ENCODE peak calls at places on chromosomes 1 and 21, in four cellular contexts. T is neuronal stem cell, K is activated gamma-delta T cell treated with Interleukin-2 at 50 U/mL for 16 hours, V is activated T-helper 1 cell treated with Interleukin-2 at 50 U/mL for 16 hours. Y is an unnamed sample.

GRCh38 chr1:1168451-1169411 is 4.9 kb upstream of the TTLL10 start:
- DNase-seq in T (no peak), K (no peak), V (no peak), Y (no peak)

GRCh38 chr1:99749948-99750347 is 16.5 kb downstream of the FRRS1 start:
- DNase-seq in T (no peak), K (no peak), V (no peak), Y (no peak)

GRCh38 chr1:114735479-114735878 is 18.9 kb upstream of the NRAS start:
- DNase-seq in T (no peak), K (no peak), V (no peak), Y (no peak)

GRCh38 chr1:222167111-222167510 is 380.8 kb downstream of the HHIPL2 start:
- DNase-seq in T (peak), K (no peak), V (no peak), Y (no peak)

GRCh38 chr21:41939391-41939790 is 14.4 kb downstream of the C2CD2 start:
- DNase-seq in T (no peak), K (no peak), V (no peak), Y (no peak)

GRCh38 chr1:171438441-171438840 is 46.9 kb upstream of the PRRC2C start:
- DNase-seq in T (no peak), K (no peak), V (no peak), Y (no peak)

GRCh38 chr1:196078691-196079090 is 529.5 kb downstream of the KCNT2 start:
- DNase-seq in T (no peak), K (no peak), V (no peak), Y (no peak)

GRCh38 chr1:41516168-41516961 is 31.9 kb upstream of the EDN2 start:
- DNase-seq in T (peak), K (peak), V (peak), Y (peak)

GRCh38 chr1:53401815-53402745 is 57.1 kb upstream of the DMRTB1 start:
- DNase-seq in T (no peak), K (no peak), V (no peak), Y (no peak)

GRCh38 chr1:59686170-59686569 is 128.6 kb upstream of the HOOK1 start:
- DNase-seq in T (no peak), K (no peak), V (no peak), Y (no peak)

GRCh38 chr1:176341656-176342055 is 121.3 kb upstream of the PAPPA2 start:
- DNase-seq in T (no peak), K (no peak), V (no peak), Y (no peak)

GRCh38 chr1:19430121-19431068 is 54.9 kb downstream of the CAPZB start:
- DNase-seq in T (no peak), K (no peak), V (no peak), Y (no peak)

GRCh38 chr1:24526940-24527542 is 24.4 kb downstream of the RCAN3 start:
- DNase-seq in T (no peak), K (peak), V (no peak), Y (peak)

GRCh38 chr21:45939521-45940045 is 42.0 kb upstream of the COL6A1 start:
- DNase-seq in T (no peak), K (no peak), V (no peak), Y (no peak)

GRCh38 chr1:35278886-35279554 is 10.5 kb downstream of the ZMYM4 start:
- DNase-seq in T (no peak), K (no peak), V (no peak), Y (no peak)

GRCh38 chr1:150537732-150538684 is 11.2 kb upstream of the ADAMTSL4 start:
- DNase-seq in T (no peak), K (no peak), V (no peak), Y (no peak)

GRCh38 chr1:16386454-16387113 is 19.5 kb downstream of the SZRD1 start:
- DNase-seq in T (no peak), K (no peak), V (no peak), Y (no peak)

GRCh38 chr1:59766463-59766862 is 48.3 kb upstream of the HOOK1 start:
- DNase-seq in T (no peak), K (no peak), V (no peak), Y (no peak)

GRCh38 chr1:203278087-203278884 is 27.0 kb upstream of the BTG2 start:
- DNase-seq in T (no peak), K (no peak), V (no peak), Y (no peak)

GRCh38 chr1:31596737-31597097 is 20.4 kb downstream of the TINAGL1 start:
- DNase-seq in T (no peak), K (no peak), V (no peak), Y (no peak)

GRCh38 chr1:186022184-186022583 is 288.0 kb downstream of the HMCN1 start:
- DNase-seq in T (no peak), K (no peak), V (no peak), Y (no peak)

GRCh38 chr1:28510350-28511223 is 4.7 kb downstream of the RCC1 start:
- DNase-seq in T (no peak), K (no peak), V (no peak), Y (no peak)

GRCh38 chr1:245751111-245751510 is 596.3 kb downstream of the KIF26B start:
- DNase-seq in T (no peak), K (no peak), V (no peak), Y (no peak)

GRCh38 chr1:209628618-209629299 is 23.5 kb downstream of the LAMB3 start:
- DNase-seq in T (no peak), K (no peak), V (no peak), Y (no peak)

GRCh38 chr1:46180082-46180616 is 3.9 kb upstream of the P3R3URF start:
- DNase-seq in T (no peak), K (no peak), V (no peak), Y (no peak)

GRCh38 chr1:19872190-19872589 is 10.0 kb upstream of the OTUD3 start:
- DNase-seq in T (no peak), K (no peak), V (no peak), Y (no peak)

GRCh38 chr1:43065191-43065590 is 106.5 kb upstream of the SLC2A1 start:
- DNase-seq in T (no peak), K (no peak), V (no peak), Y (no peak)

GRCh38 chr1:16042096-16042495 is 1.5 kb upstream of the CLCNKB start:
- DNase-seq in T (no peak), K (no peak), V (no peak), Y (no peak)

GRCh38 chr1:159918041-159918917 is 7.0 kb downstream of the TAGLN2 start:
- DNase-seq in T (no peak), K (no peak), V (no peak), Y (no peak)

GRCh38 chr1:227453962-227454361 is 109.4 kb upstream of the ZNF678 start:
- DNase-seq in T (no peak), K (no peak), V (no peak), Y (no peak)

GRCh38 chr1:197234581-197234980 is 33.5 kb upstream of the CRB1 start:
- DNase-seq in T (no peak), K (no peak), V (no peak), Y (no peak)

GRCh38 chr1:11545793-11546192 is 66.8 kb downstream of the DISP3 start:
- DNase-seq in T (no peak), K (no peak), V (no peak), Y (no peak)

GRCh38 chr1:185674201-185674600 is 60.0 kb upstream of the HMCN1 start:
- DNase-seq in T (no peak), K (no peak), V (no peak), Y (no peak)

GRCh38 chr1:157163273-157164127 is 25.3 kb upstream of the ETV3 start:
- DNase-seq in T (peak), K (peak), V (peak), Y (peak)

GRCh38 chr21:36744560-36745231 is 45.8 kb downstream of the SIM2 start:
- DNase-seq in T (no peak), K (no peak), V (no peak), Y (no peak)

GRCh38 chr1:154342836-154343472 is 17.6 kb downstream of the ATP8B2 start:
- DNase-seq in T (no peak), K (peak), V (peak), Y (peak)